ENCODE peak calls at places on chromosomes 16 and 17, in six cellular contexts. One of them, this sample, is unnamed.

GRCh38 chr17:49870298-49870697 is 22.4 kb upstream of the TAC4 start:
- DNase-seq in A549: no peak
- DNase-seq in H1: no peak
- DNase-seq in right lobe of liver: no peak
- DNase-seq in fibroblast of lung: no peak
- DNase-seq in DND-41: no peak
- DNase-seq in this sample: no peak

GRCh38 chr16:89473136-89473712 is 17.1 kb downstream of the ANKRD11 start:
- DNase-seq in A549: no peak
- DNase-seq in H1: no peak
- DNase-seq in right lobe of liver: no peak
- DNase-seq in fibroblast of lung: peak
- DNase-seq in DND-41: no peak
- DNase-seq in this sample: no peak

GRCh38 chr16:88686062-88686438 is 257 bp downstream of the SNAI3 start:
- DNase-seq in A549: no peak
- DNase-seq in H1: no peak
- DNase-seq in right lobe of liver: no peak
- DNase-seq in fibroblast of lung: no peak
- DNase-seq in DND-41: no peak
- DNase-seq in this sample: no peak

GRCh38 chr17:16040710-16041251 is 41.2 kb downstream of the TTC19 start:
- DNase-seq in A549: no peak
- DNase-seq in H1: no peak
- DNase-seq in right lobe of liver: peak
- DNase-seq in fibroblast of lung: peak
- DNase-seq in DND-41: no peak
- DNase-seq in this sample: peak

GRCh38 chr16:61937646-61938045 is 98.6 kb downstream of the CDH8 start:
- DNase-seq in A549: no peak
- DNase-seq in H1: no peak
- DNase-seq in right lobe of liver: no peak
- DNase-seq in fibroblast of lung: no peak
- DNase-seq in DND-41: no peak
- DNase-seq in this sample: no peak

GRCh38 chr17:3547628-3548027 is 10.0 kb downstream of the TRPV3 start:
- DNase-seq in A549: no peak
- DNase-seq in H1: no peak
- DNase-seq in right lobe of liver: no peak
- DNase-seq in fibroblast of lung: no peak
- DNase-seq in DND-41: peak
- DNase-seq in this sample: no peak

GRCh38 chr16:10646581-10647263 is 48.0 kb downstream of the TEKT5 start:
- DNase-seq in A549: no peak
- DNase-seq in H1: no peak
- DNase-seq in right lobe of liver: peak
- DNase-seq in fibroblast of lung: no peak
- DNase-seq in DND-41: no peak
- DNase-seq in this sample: no peak

GRCh38 chr17:1108810-1109605 is 70.8 kb downstream of the ABR start:
- DNase-seq in A549: peak
- DNase-seq in H1: peak
- DNase-seq in right lobe of liver: no peak
- DNase-seq in fibroblast of lung: peak
- DNase-seq in DND-41: peak
- DNase-seq in this sample: no peak

GRCh38 chr16:67236551-67237395 is 9.8 kb downstream of the TMEM208 start:
- DNase-seq in A549: peak
- DNase-seq in H1: peak
- DNase-seq in right lobe of liver: peak
- DNase-seq in fibroblast of lung: peak
- DNase-seq in DND-41: peak
- DNase-seq in this sample: no peak

GRCh38 chr16:83403751-83404150 is 404.0 kb upstream of the HSBP1 start:
- DNase-seq in A549: no peak
- DNase-seq in H1: no peak
- DNase-seq in right lobe of liver: no peak
- DNase-seq in fibroblast of lung: peak
- DNase-seq in DND-41: no peak
- DNase-seq in this sample: no peak

GRCh38 chr17:40602445-40603443 is 37.5 kb upstream of the CCR7 start:
- DNase-seq in A549: no peak
- DNase-seq in H1: no peak
- DNase-seq in right lobe of liver: no peak
- DNase-seq in fibroblast of lung: no peak
- DNase-seq in DND-41: no peak
- DNase-seq in this sample: no peak

GRCh38 chr17:79792984-79793923 is 3.6 kb downstream of the CBX8 start:
- DNase-seq in A549: peak
- DNase-seq in H1: peak
- DNase-seq in right lobe of liver: no peak
- DNase-seq in fibroblast of lung: peak
- DNase-seq in DND-41: no peak
- DNase-seq in this sample: no peak

GRCh38 chr17:56593073-56593740 is at the start of gene NOG:
- DNase-seq in A549: peak
- DNase-seq in H1: peak
- DNase-seq in right lobe of liver: peak
- DNase-seq in fibroblast of lung: peak
- DNase-seq in DND-41: peak
- DNase-seq in this sample: no peak

GRCh38 chr17:7716901-7717755 is at the start of gene DNAH2:
- DNase-seq in A549: peak
- DNase-seq in H1: peak
- DNase-seq in right lobe of liver: peak
- DNase-seq in fibroblast of lung: peak
- DNase-seq in DND-41: no peak
- DNase-seq in this sample: peak

GRCh38 chr16:8999800-9000199 is 36.1 kb upstream of the USP7 start:
- DNase-seq in A549: no peak
- DNase-seq in H1: no peak
- DNase-seq in right lobe of liver: no peak
- DNase-seq in fibroblast of lung: no peak
- DNase-seq in DND-41: no peak
- DNase-seq in this sample: no peak

GRCh38 chr17:51643702-51644490 is 383.6 kb downstream of the UTP18 start:
- DNase-seq in A549: no peak
- DNase-seq in H1: no peak
- DNase-seq in right lobe of liver: no peak
- DNase-seq in fibroblast of lung: no peak
- DNase-seq in DND-41: no peak
- DNase-seq in this sample: no peak

GRCh38 chr17:42026821-42027539 is 7.1 kb downstream of the NKIRAS2 start:
- DNase-seq in A549: no peak
- DNase-seq in H1: no peak
- DNase-seq in right lobe of liver: no peak
- DNase-seq in fibroblast of lung: no peak
- DNase-seq in DND-41: no peak
- DNase-seq in this sample: no peak

GRCh38 chr17:80953471-80954315 is 37.9 kb upstream of the CHMP6 start:
- DNase-seq in A549: no peak
- DNase-seq in H1: no peak
- DNase-seq in right lobe of liver: peak
- DNase-seq in fibroblast of lung: no peak
- DNase-seq in DND-41: no peak
- DNase-seq in this sample: no peak

GRCh38 chr16:65415460-65415859 is 293.6 kb upstream of the CDH11 start:
- DNase-seq in A549: no peak
- DNase-seq in H1: no peak
- DNase-seq in right lobe of liver: no peak
- DNase-seq in fibroblast of lung: peak
- DNase-seq in DND-41: no peak
- DNase-seq in this sample: peak

GRCh38 chr16:27174798-27175197 is 28.5 kb upstream of the KDM8 start:
- DNase-seq in A549: peak
- DNase-seq in H1: no peak
- DNase-seq in right lobe of liver: no peak
- DNase-seq in fibroblast of lung: peak
- DNase-seq in DND-41: peak
- DNase-seq in this sample: no peak

GRCh38 chr16:5019775-5020174 is 14.0 kb downstream of the NAGPA start:
- DNase-seq in A549: no peak
- DNase-seq in H1: no peak
- DNase-seq in right lobe of liver: no peak
- DNase-seq in fibroblast of lung: no peak
- DNase-seq in DND-41: no peak
- DNase-seq in this sample: no peak

GRCh38 chr17:16925461-16926060 is 46.4 kb downstream of the TNFRSF13B start:
- DNase-seq in A549: no peak
- DNase-seq in H1: no peak
- DNase-seq in right lobe of liver: peak
- DNase-seq in fibroblast of lung: no peak
- DNase-seq in DND-41: no peak
- DNase-seq in this sample: no peak

GRCh38 chr17:7074931-7075330 is 5.1 kb downstream of the CLEC10A start:
- DNase-seq in A549: no peak
- DNase-seq in H1: no peak
- DNase-seq in right lobe of liver: no peak
- DNase-seq in fibroblast of lung: no peak
- DNase-seq in DND-41: no peak
- DNase-seq in this sample: no peak

GRCh38 chr16:2090819-2091721 is 43.3 kb downstream of the TSC2 start:
- DNase-seq in A549: no peak
- DNase-seq in H1: peak
- DNase-seq in right lobe of liver: peak
- DNase-seq in fibroblast of lung: peak
- DNase-seq in DND-41: no peak
- DNase-seq in this sample: no peak
- TF ChIP-seq CTCF in A549: peak
- TF ChIP-seq CTCF in H1: no peak
- TF ChIP-seq CTCF in right lobe of liver: peak
- TF ChIP-seq CTCF in fibroblast of lung: no peak
- TF ChIP-seq CTCF in DND-41: no peak
- TF ChIP-seq CTCF in this sample: peak

GRCh38 chr17:61462734-61463067 is 10.5 kb downstream of the TBX4 start:
- DNase-seq in A549: no peak
- DNase-seq in H1: no peak
- DNase-seq in right lobe of liver: peak
- DNase-seq in fibroblast of lung: no peak
- DNase-seq in DND-41: no peak
- DNase-seq in this sample: no peak

GRCh38 chr17:61460796-61461585 is 8.8 kb downstream of the TBX4 start:
- DNase-seq in A549: no peak
- DNase-seq in H1: peak
- DNase-seq in right lobe of liver: no peak
- DNase-seq in fibroblast of lung: no peak
- DNase-seq in DND-41: no peak
- DNase-seq in this sample: no peak

GRCh38 chr17:61461967-61462733 is 9.9 kb downstream of the TBX4 start:
- DNase-seq in A549: no peak
- DNase-seq in H1: peak
- DNase-seq in right lobe of liver: no peak
- DNase-seq in fibroblast of lung: no peak
- DNase-seq in DND-41: no peak
- DNase-seq in this sample: no peak

GRCh38 chr17:61459968-61460718 is 7.9 kb downstream of the TBX4 start:
- DNase-seq in A549: no peak
- DNase-seq in H1: peak
- DNase-seq in right lobe of liver: no peak
- DNase-seq in fibroblast of lung: no peak
- DNase-seq in DND-41: no peak
- DNase-seq in this sample: no peak

DNA sequence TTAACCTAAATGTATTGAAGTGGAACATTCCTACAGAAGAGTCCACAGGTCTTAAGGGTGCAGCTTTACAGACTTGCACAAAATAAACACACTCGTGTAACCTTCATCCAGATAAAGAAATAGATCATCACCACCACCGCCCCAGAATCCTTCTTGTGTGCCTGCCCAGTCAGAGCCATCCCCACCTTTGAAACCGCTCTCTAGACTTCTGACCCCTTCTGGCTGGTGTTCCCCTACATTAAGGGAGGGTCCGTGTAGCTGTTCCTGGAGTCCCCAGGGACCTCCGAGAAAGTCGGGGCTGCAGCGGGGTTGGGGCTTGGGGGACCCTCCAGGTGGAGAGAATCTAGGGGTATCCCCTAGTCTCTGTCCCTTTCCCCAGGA is 9.4 kb downstream of the TBX4 start:
- DNase-seq in A549: no peak
- DNase-seq in H1: no peak
- DNase-seq in right lobe of liver: no peak
- DNase-seq in fibroblast of lung: no peak
- DNase-seq in DND-41: no peak
- DNase-seq in this sample: no peak
- H3K4me3 ChIP-seq in A549: no peak
- H3K4me3 ChIP-seq in H1: no peak
- H3K4me3 ChIP-seq in right lobe of liver: no peak
- H3K4me3 ChIP-seq in fibroblast of lung: peak
- H3K4me3 ChIP-seq in DND-41: no peak
- H3K4me3 ChIP-seq in this sample: no peak

GRCh38 chr17:28554565-28554964 is 2.1 kb upstream of the UNC119 start:
- DNase-seq in A549: no peak
- DNase-seq in H1: no peak
- DNase-seq in right lobe of liver: no peak
- DNase-seq in fibroblast of lung: no peak
- DNase-seq in DND-41: no peak
- DNase-seq in this sample: no peak
- TF ChIP-seq CTCF in A549: peak
- TF ChIP-seq CTCF in H1: peak
- TF ChIP-seq CTCF in right lobe of liver: no peak
- TF ChIP-seq CTCF in fibroblast of lung: peak
- TF ChIP-seq CTCF in DND-41: peak
- TF ChIP-seq CTCF in this sample: peak

GRCh38 chr17:76740329-76741118 is 2.6 kb downstream of the MFSD11 start:
- DNase-seq in A549: no peak
- DNase-seq in H1: no peak
- DNase-seq in right lobe of liver: no peak
- DNase-seq in fibroblast of lung: no peak
- DNase-seq in DND-41: no peak
- DNase-seq in this sample: peak
- H3K4me3 ChIP-seq in A549: no peak
- H3K4me3 ChIP-seq in H1: no peak
- H3K4me3 ChIP-seq in right lobe of liver: no peak
- H3K4me3 ChIP-seq in fibroblast of lung: no peak
- H3K4me3 ChIP-seq in DND-41: no peak
- H3K4me3 ChIP-seq in this sample: no peak

DNA sequence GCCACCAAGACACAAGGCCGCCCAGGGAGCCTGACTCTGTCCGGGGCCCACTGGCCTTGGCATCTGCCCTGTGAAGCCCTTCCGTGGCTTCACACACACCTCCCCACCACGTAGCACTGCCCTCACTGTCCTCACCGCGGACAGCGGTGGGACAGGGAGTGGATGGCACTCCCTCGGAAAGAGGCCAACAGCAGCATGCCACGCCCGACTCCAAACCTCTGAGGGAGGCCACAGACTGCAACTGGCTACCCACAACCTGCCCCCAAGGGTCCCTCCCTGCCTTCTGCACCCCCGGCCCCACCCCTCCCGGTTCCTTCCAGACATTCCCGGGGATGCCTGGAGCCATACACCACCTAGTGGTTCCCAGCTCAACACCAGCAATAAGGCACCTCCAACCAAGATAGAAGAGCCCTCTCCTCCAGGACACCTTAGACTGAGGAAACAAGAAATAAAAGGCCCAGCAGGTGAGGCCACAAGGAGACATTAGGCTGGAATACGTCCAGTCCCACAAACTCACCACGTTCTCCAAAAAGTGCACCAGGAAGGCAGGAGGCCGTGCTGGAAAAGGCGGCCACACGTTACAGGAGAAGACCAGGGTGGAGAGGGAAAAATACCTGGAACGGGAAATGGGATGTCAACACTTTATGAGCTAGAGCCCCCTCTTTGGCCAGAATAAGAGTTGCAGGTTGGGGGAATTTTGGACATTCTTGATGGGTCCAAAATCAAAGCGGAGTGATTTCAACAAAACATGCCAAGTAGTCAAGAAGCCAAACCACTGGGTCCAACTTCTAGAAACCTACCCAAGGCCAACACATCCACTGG is 310.0 kb downstream of the SOX9 start:
- DNase-seq in A549: no peak
- DNase-seq in H1: peak
- DNase-seq in right lobe of liver: no peak
- DNase-seq in fibroblast of lung: no peak
- DNase-seq in DND-41: no peak
- DNase-seq in this sample: no peak
- TF ChIP-seq CTCF in A549: peak
- TF ChIP-seq CTCF in H1: peak
- TF ChIP-seq CTCF in right lobe of liver: no peak
- TF ChIP-seq CTCF in fibroblast of lung: peak
- TF ChIP-seq CTCF in DND-41: no peak
- TF ChIP-seq CTCF in this sample: peak

This sample was measured in retinal pigment epithelial cell.